ENCODE peak calls at places on chromosome 5, in seven cellular contexts. R is spleen; A is NCI-H2081; Q is lung microvascular endothelial cell; O is activated CD4-positive, alpha-beta T cell treated with anti-CD3 and anti-CD28 coated beads for 1 hour; G is GM04503; T is DMS153. L is an unnamed sample.

GRCh38 chr5:133682496-133682895 is 70.2 kb upstream of the FSTL4 start:
- DNase-seq in Q (no peak), G (no peak), R (peak), A (no peak), T (no peak), O (no peak), L (no peak)

GRCh38 chr5:25027016-25027415 is 382.2 kb upstream of the CDH10 start:
- DNase-seq in O (no peak), T (no peak), Q (no peak), R (no peak), G (no peak), A (no peak), L (no peak)

GRCh38 chr5:50655810-50656205 is 10.6 kb upstream of the PARP8 start:
- DNase-seq in Q (no peak), A (peak), G (no peak), T (peak), R (no peak), O (no peak), L (no peak)

GRCh38 chr5:135269828-135270545 is 129.0 kb downstream of the MACROH2A1 start:
- DNase-seq in R (no peak), T (no peak), G (no peak), Q (no peak), O (no peak), A (no peak), L (no peak)

GRCh38 chr5:135251099-135251498 is 147.9 kb downstream of the MACROH2A1 start:
- DNase-seq in R (peak), O (no peak), G (no peak), A (no peak), T (no peak), Q (no peak), L (peak)

GRCh38 chr5:1550287-1551076 is 26.7 kb upstream of the LPCAT1 start:
- DNase-seq in O (no peak), T (no peak), R (peak), G (no peak), Q (no peak), A (no peak), L (peak)

GRCh38 chr5:114524221-114524620 is 162.4 kb downstream of the KCNN2 start:
- DNase-seq in O (no peak), A (no peak), R (no peak), G (no peak), T (no peak), Q (no peak), L (no peak)

GRCh38 chr5:106331415-106331814 is 1339.3 kb downstream of the EFNA5 start:
- DNase-seq in T (no peak), Q (no peak), G (peak), A (no peak), R (no peak), O (no peak), L (no peak)

GRCh38 chr5:149962040-149962439 is 1.5 kb downstream of the SLC26A2 start:
- DNase-seq in G (no peak), A (peak), R (no peak), O (no peak), Q (peak), T (no peak), L (peak)

GRCh38 chr5:111857633-111858032 is 100.6 kb upstream of the NREP start:
- DNase-seq in A (no peak), Q (no peak), R (no peak), G (no peak), T (no peak), O (no peak), L (no peak)

GRCh38 chr5:135462304-135462703 is 10.2 kb upstream of the TIFAB start:
- DNase-seq in G (no peak), T (peak), Q (peak), A (peak), R (peak), O (no peak), L (peak)

GRCh38 chr5:160787247-160787646 is 64.8 kb downstream of the ATP10B start:
- DNase-seq in Q (peak), T (peak), R (no peak), A (peak), O (no peak), G (no peak), L (no peak)

GRCh38 chr5:124580925-124581821 is 165.3 kb downstream of the ZNF608 start:
- DNase-seq in Q (peak), G (no peak), O (no peak), R (no peak), A (peak), T (no peak), L (no peak)

GRCh38 chr5:122434120-122434519 is 122.1 kb downstream of the SNCAIP start:
- DNase-seq in Q (no peak), O (no peak), R (no peak), A (no peak), G (no peak), T (no peak), L (no peak)

GRCh38 chr5:158410976-158411375 is 552.0 kb upstream of the CLINT1 start:
- DNase-seq in A (no peak), Q (no peak), T (no peak), G (peak), O (no peak), R (no peak), L (no peak)